ENCODE peak calls at places on chromosome 1, in five cellular contexts. J is AG10803, H is foreskin fibroblast, C is astrocyte of the spinal cord, S is hepatocyte. U is an unnamed sample.

GRCh38 chr1:38559180-38559874 is 300.2 kb downstream of the RRAGC start:
- DNase-seq in J (no peak), H (no peak), C (no peak), S (peak; percentile 20), U (no peak)

GRCh38 chr1:37958690-37959089 is 11.8 kb upstream of the INPP5B start:
- DNase-seq in J (peak; percentile 97), H (peak; percentile 79), C (peak; percentile 81), S (no peak), U (no peak)

GRCh38 chr1:87594736-87595383 is 266.2 kb downstream of the LMO4 start:
- DNase-seq in J (no peak), H (peak; percentile 19), C (peak; percentile 24), S (peak; percentile 56), U (no peak)

GRCh38 chr1:20371411-20371810 is 80.7 kb downstream of the VWA5B1 start:
- DNase-seq in J (peak; percentile 16), H (peak; percentile 55), C (peak; percentile 18), S (peak; percentile 56), U (no peak)

GRCh38 chr1:113809651-113810602 is 2.3 kb downstream of the RSBN1 start:
- DNase-seq in J (no peak), H (no peak), C (peak; percentile 22), S (peak; percentile 72), U (no peak)

GRCh38 chr1:179190861-179191260 is 38.6 kb downstream of the ABL2 start:
- DNase-seq in J (no peak), H (no peak), C (peak; percentile 38), S (no peak), U (no peak)

GRCh38 chr1:44347280-44347679 is 7.8 kb downstream of the ERI3 start:
- DNase-seq in J (peak; percentile 87), H (peak; percentile 26), C (no peak), S (no peak), U (no peak)

GRCh38 chr1:206581571-206581981 is 30.7 kb downstream of the EIF2D start:
- DNase-seq in J (no peak), H (no peak), C (no peak), S (no peak), U (no peak)

GRCh38 chr1:35539073-35539823 is 18.0 kb downstream of the KIAA0319L start:
- DNase-seq in J (peak; percentile 63), H (peak; percentile 62), C (peak; percentile 52), S (no peak), U (no peak)

GRCh38 chr1:230120289-230120948 is 53.4 kb downstream of the GALNT2 start:
- DNase-seq in J (no peak), H (no peak), C (no peak), S (no peak), U (no peak)

GRCh38 chr1:63435136-63435535 is 67.7 kb downstream of the ALG6 start:
- DNase-seq in J (peak; percentile 83), H (peak; percentile 25), C (no peak), S (no peak), U (peak; percentile 3)

GRCh38 chr1:161994153-161994814 is 29.4 kb downstream of the OLFML2B start:
- DNase-seq in J (peak; percentile 73), H (peak; percentile 74), C (peak; percentile 47), S (no peak), U (no peak)

GRCh38 chr1:9289724-9290493 is 2.8 kb upstream of the SPSB1 start:
- DNase-seq in J (peak; percentile 93), H (peak; percentile 95), C (peak; percentile 54), S (peak; percentile 71), U (no peak)

GRCh38 chr1:34188985-34189384 is 12.3 kb downstream of the C1orf94 start:
- DNase-seq in J (no peak), H (no peak), C (no peak), S (no peak), U (no peak)

GRCh38 chr1:152752225-152752624 is 5.6 kb upstream of the KPRP start:
- DNase-seq in J (peak; percentile 88), H (peak; percentile 72), C (peak; percentile 42), S (no peak), U (no peak)

GRCh38 chr1:45148209-45148608 is 58.2 kb downstream of the ZSWIM5 start:
- DNase-seq in J (no peak), H (peak; percentile 27), C (no peak), S (no peak), U (no peak)

GRCh38 chr1:150089846-150090520 is 22.4 kb downstream of the VPS45 start:
- DNase-seq in J (no peak), H (no peak), C (no peak), S (no peak), U (no peak)

GRCh38 chr1:170290971-170291370 is 145.2 kb downstream of the NTMT2 start:
- DNase-seq in J (peak; percentile 66), H (peak; percentile 49), C (peak; percentile 61), S (no peak), U (no peak)

GRCh38 chr1:31784356-31785019 is 20.3 kb upstream of the ADGRB2 start:
- DNase-seq in J (no peak), H (no peak), C (no peak), S (no peak), U (no peak)

GRCh38 chr1:37159102-37159501 is 124.8 kb upstream of the GRIK3 start:
- DNase-seq in J (no peak), H (no peak), C (no peak), S (no peak), U (no peak)

GRCh38 chr1:215717677-215718076 is 150.6 kb downstream of the KCTD3 start:
- DNase-seq in J (no peak), H (no peak), C (no peak), S (no peak), U (no peak)

GRCh38 chr1:234631721-234632125 is 21.7 kb upstream of the IRF2BP2 start:
- DNase-seq in J (peak; percentile 79), H (peak; percentile 96), C (peak; percentile 96), S (no peak), U (no peak)

GRCh38 chr1:232793944-232794343 is 11.3 kb upstream of the MAP10 start:
- DNase-seq in J (peak; percentile 70), H (peak; percentile 38), C (peak; percentile 85), S (peak; percentile 68), U (peak; percentile 35)
- TF ChIP-seq CTCF in J (peak; percentile 47), H (peak; percentile 12), C (peak; percentile 26), S (peak; percentile 42), U (peak; percentile 11)

GRCh38 chr1:209652873-209653401 is 712 bp upstream of the LAMB3 start:
- DNase-seq in J (peak; percentile 21), H (peak; percentile 51), C (peak; percentile 90), S (peak; percentile 95), U (no peak)
- H3K4me3 ChIP-seq in J (no peak overlapping the region), H (no peak overlapping the region), C (no peak overlapping the region), S (no peak overlapping the region), U (no peak overlapping the region)

GRCh38 chr1:27111771-27112573 is 43.0 kb downstream of the SLC9A1 start:
- DNase-seq in J (peak; percentile 100), H (peak; percentile 100), C (peak; percentile 98), S (peak; percentile 92), U (peak; percentile 99)
- TF ChIP-seq CTCF in J (peak; percentile 64), H (peak; percentile 52), C (peak; percentile 50), S (peak; percentile 39), U (peak; percentile 36)

DNA sequence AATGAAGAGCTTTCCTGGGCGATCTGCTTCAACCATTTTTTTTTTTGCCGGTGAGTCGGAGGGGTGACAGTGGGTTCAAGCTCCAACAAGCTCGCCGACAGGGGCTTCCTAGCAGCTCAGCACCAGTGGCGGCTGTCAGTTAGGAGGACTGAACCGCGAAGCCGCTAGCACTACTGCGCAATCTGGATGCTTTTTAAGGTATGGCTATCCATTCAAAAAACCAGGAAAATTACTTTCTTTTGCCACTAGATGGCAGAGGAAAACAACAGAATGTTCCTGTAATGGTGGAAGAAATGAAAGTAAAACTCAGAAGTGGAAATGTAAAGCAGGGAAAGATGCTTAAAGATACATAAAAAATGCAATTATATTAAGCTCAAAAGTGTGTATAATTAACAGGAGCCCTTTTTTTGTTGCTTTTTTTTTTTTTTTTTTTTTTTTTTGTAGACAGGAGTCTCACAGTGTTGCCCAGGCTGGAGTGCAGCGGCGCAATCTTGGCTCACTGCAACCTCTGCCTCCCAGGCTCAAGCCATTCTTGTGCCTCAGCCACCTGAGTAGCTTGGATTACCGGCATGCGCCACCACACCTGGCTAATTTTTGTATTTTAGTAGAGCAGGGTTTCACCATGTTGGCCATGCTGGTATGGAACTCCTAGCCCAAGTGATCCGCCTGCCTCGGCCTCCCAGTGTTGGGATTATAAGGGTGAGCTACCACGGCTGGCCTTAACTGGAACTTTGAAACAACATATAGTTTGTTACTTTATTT is 8.5 kb downstream of the KYAT3 start:
- DNase-seq in J (peak; percentile 54), H (peak; percentile 69), C (peak; percentile 63), S (peak; percentile 52), U (no peak)
- H3K4me3 ChIP-seq in J (peak overlapping the region; percentile 32), H (peak overlapping the region; percentile 28), C (no peak overlapping the region), S (no peak overlapping the region), U (no peak overlapping the region)

GRCh38 chr1:207863893-207864535 is 46.9 kb downstream of the CD34 start:
- DNase-seq in J (no peak), H (no peak), C (no peak), S (no peak), U (no peak)
- TF ChIP-seq CTCF in J (no peak), H (no peak), C (no peak), S (no peak), U (no peak)

DNA sequence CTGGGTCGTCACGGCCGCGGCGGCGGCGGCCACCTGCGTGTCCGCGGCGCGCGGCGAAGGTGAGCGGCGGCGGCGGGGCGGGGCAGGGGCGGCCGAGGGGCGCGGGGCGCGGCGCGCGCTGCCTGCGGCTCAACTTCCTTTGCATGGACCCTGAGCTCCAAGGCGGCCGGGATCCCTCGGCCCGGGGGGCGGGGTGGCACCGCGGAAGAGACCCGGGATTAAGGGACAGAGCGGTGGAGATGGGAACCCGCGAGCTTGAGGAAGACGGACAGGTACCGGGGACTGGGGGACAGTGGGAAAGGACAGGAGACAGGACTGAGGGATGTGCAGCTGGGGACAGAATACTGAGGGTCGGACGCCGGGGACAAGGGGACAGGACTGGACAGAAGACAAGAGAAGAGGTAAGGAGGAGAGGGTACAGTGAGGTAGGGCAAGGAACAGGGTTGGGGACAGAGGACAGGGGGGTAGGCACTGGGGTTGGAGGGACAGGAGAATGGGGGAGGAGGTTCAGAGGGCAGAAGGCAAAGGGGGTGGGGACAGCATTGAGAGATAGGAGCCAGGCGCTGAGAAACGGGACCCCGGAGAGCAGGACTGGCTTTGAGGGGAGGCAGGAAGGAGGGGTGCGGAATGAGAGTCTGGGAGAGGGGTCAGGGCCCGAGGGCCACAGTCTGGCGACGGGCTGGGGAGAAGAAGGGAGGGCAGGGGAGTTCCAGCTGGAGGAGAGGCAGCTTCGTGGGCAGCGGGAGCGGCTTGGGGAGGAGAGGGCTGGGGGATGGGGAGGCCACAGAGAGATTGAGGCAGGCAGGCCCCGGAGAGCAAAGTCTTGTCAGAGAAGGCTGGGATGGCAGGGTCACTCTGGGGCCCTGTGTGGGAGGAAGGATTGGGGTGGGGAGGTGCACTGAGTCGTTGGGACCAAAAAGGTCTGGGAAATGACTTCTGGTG is 653 bp downstream of the EPHA8 start:
- DNase-seq in J (no peak), H (no peak), C (no peak), S (no peak), U (no peak)
- H3K4me3 ChIP-seq in J (no peak overlapping the region), H (no peak overlapping the region), C (no peak overlapping the region), S (no peak overlapping the region), U (no peak overlapping the region)

GRCh38 chr1:27616441-27616840 is 12.5 kb upstream of the AHDC1 start:
- DNase-seq in J (no peak), H (no peak), C (no peak), S (no peak), U (no peak)
- TF ChIP-seq CTCF in J (peak; percentile 27), H (peak; percentile 3), C (peak; percentile 27), S (no peak), U (peak; percentile 23)

U was measured in HFF-Myc.